ENCODE peak calls at places on chromosomes 13 and 19, in eight cellular contexts. D, C, O, Y, W, U, X and A are unnamed samples.

GRCh38 chr19:18796239-18796638 is 5.1 kb upstream of the COMP start:
- DNase-seq in O (no peak), C (no peak), U (no peak), W (no peak), Y (no peak), D (no peak), X (peak; percentile 57), A (no peak)

GRCh38 chr19:6837525-6837924 is 49.9 kb upstream of the ADGRE1 start:
- DNase-seq in W (no peak), X (no peak), U (no peak), D (no peak), O (no peak), Y (no peak), C (no peak), A (no peak)

GRCh38 chr13:94546071-94546839 is 49.7 kb downstream of the TGDS start:
- DNase-seq in U (no peak), C (no peak), Y (no peak), O (no peak), X (no peak), D (no peak), W (no peak), A (no peak)

GRCh38 chr13:30751183-30751933 is 16.0 kb downstream of the ALOX5AP start:
- DNase-seq in C (no peak), O (no peak), Y (no peak), D (no peak), X (no peak), W (no peak), U (no peak), A (no peak)

GRCh38 chr13:30123575-30123974 is 183.8 kb downstream of the KATNAL1 start:
- DNase-seq in Y (no peak), U (no peak), O (no peak), C (no peak), X (no peak), D (no peak), W (no peak), A (no peak)

GRCh38 chr13:44231786-44232516 is 141.7 kb upstream of the SERP2 start:
- DNase-seq in W (peak; percentile 87), Y (peak; percentile 27), O (no peak), U (peak; percentile 98), D (peak; percentile 69), C (peak; percentile 89), X (peak; percentile 95), A (no peak)

GRCh38 chr13:76350399-76350798 is 535.8 kb downstream of the KCTD12 start:
- DNase-seq in X (no peak), C (peak; percentile 75), W (peak; percentile 79), Y (no peak), D (no peak), U (peak; percentile 12), O (no peak), A (no peak)

GRCh38 chr13:24652346-24652745 is 27.9 kb upstream of the ATP12A start:
- DNase-seq in W (no peak), C (no peak), Y (no peak), U (no peak), D (no peak), O (no peak), X (no peak), A (no peak)

GRCh38 chr13:34864650-34865049 is 77.4 kb upstream of the NBEA start:
- DNase-seq in C (no peak), U (no peak), Y (no peak), W (no peak), D (peak; percentile 16), O (no peak), X (no peak), A (no peak)

GRCh38 chr13:102597029-102598015 is 536 bp downstream of the TPP2 start:
- DNase-seq in U (peak; percentile 7), X (peak; percentile 52), D (peak; percentile 32), W (peak; percentile 31), C (no peak), O (peak; percentile 33), Y (no peak), A (peak; percentile 72)

GRCh38 chr13:38012096-38012495 is 142.5 kb upstream of the TRPC4 start:
- DNase-seq in C (no peak), W (no peak), O (no peak), Y (no peak), X (no peak), D (no peak), U (no peak), A (no peak)

GRCh38 chr19:30391554-30392551 is 19.7 kb downstream of the ZNF536 start:
- DNase-seq in U (no peak), Y (no peak), X (no peak), W (peak; percentile 1), C (no peak), O (no peak), D (no peak), A (no peak)

GRCh38 chr13:43669101-43669500 is 117.7 kb downstream of the ENOX1 start:
- DNase-seq in X (no peak), C (no peak), W (no peak), Y (no peak), O (no peak), U (no peak), D (no peak), A (no peak)

GRCh38 chr13:29771247-29771646 is 79.2 kb downstream of the UBL3 start:
- DNase-seq in U (no peak), C (no peak), Y (no peak), D (no peak), W (peak; percentile 57), X (peak; percentile 48), O (no peak), A (no peak)

GRCh38 chr13:93233997-93234416 is 7.4 kb downstream of the GPC6 start:
- DNase-seq in Y (no peak), O (peak; percentile 70), W (no peak), U (no peak), X (no peak), C (no peak), D (no peak), A (no peak)

GRCh38 chr13:109900723-109901122 is 114.3 kb upstream of the IRS2 start:
- DNase-seq in C (no peak), U (no peak), O (no peak), Y (no peak), W (no peak), X (no peak), D (no peak), A (no peak)

GRCh38 chr19:5318306-5318705 is 22.3 kb downstream of the PTPRS start:
- DNase-seq in Y (no peak), C (no peak), W (no peak), U (no peak), O (no peak), D (no peak), X (no peak), A (no peak)

GRCh38 chr19:39531834-39532232 is 819 bp downstream of the EID2B start:
- DNase-seq in U (no peak), O (no peak), Y (no peak), W (no peak), C (no peak), X (peak; percentile 35), D (no peak), A (no peak)

GRCh38 chr13:56909896-56910600 is 230.7 kb upstream of the PRR20A start:
- DNase-seq in O (no peak), D (no peak), U (no peak), Y (peak; percentile 6), C (no peak), X (no peak), W (no peak), A (no peak)

GRCh38 chr19:55614711-55615552 is 9.4 kb downstream of the ZNF784 start:
- DNase-seq in O (no peak), Y (no peak), D (no peak), C (no peak), W (no peak), X (no peak), U (no peak), A (no peak)

DNA sequence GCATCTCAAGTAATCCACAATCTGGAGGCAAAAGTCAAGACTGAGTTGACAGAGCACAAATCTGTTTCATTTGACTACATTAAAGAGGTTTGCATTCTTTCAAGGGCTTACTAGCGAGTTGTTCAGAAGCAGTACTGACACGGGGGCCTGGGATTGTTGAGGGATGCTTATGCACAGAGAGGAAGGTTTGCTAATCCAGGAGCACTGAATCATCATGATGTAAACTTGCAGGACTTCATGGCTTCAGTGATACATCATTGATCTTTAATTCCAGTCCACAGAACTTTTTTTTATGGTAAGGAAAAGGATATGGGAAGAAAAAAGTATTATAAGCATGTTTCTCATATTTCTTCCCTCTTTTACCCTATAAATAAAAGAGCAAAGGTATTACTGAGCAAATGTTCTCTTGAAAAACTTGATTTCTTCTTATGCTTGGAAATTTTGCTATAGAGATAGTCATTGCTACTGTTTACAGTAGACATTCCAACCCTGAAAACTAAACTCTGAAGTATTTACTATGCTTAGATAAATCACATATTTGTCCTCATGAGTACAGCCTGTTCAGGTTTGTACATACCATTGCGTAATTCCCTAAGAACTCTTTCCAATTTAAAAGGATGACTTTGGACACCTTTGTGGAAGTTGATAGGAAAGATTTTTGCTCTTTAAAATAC is 65.8 kb upstream of the KPNA3 start:
- DNase-seq in W (peak; percentile 86), U (peak; percentile 95), C (peak; percentile 49), Y (no peak), O (no peak), X (peak; percentile 96), D (no peak), A (no peak)
- H3K27ac ChIP-seq in W (no peak overlapping the region), U (peak overlapping the region; percentile 90), C (peak overlapping the region; percentile 84), Y (no peak overlapping the region), O (no peak overlapping the region), X (peak overlapping the region; percentile 82), D (no peak overlapping the region), A (no peak overlapping the region)

GRCh38 chr19:53878786-53879144 is 3.2 kb upstream of the PRKCG start:
- DNase-seq in X (peak; percentile 42), U (peak; percentile 49), Y (no peak), C (no peak), D (no peak), W (no peak), O (no peak), A (no peak)
- H3K27ac ChIP-seq in X (no peak overlapping the region), U (peak overlapping the region; percentile 8), Y (peak overlapping the region; percentile 44), C (no peak overlapping the region), D (no peak overlapping the region), W (peak overlapping the region; percentile 4), O (peak overlapping the region; percentile 75), A (no peak overlapping the region)

GRCh38 chr19:10603873-10604459 is 16.9 kb upstream of the AP1M2 start:
- DNase-seq in X (no peak), U (peak; percentile 37), C (no peak), D (no peak), Y (no peak), W (no peak), O (no peak), A (no peak)
- H3K27ac ChIP-seq in X (no peak overlapping the region), U (peak overlapping the region; percentile 81), C (peak overlapping the region; percentile 93), D (peak overlapping the region; percentile 91), Y (peak overlapping the region; percentile 98), W (peak overlapping the region; percentile 92), O (no peak overlapping the region), A (peak overlapping the region; percentile 99)

DNA sequence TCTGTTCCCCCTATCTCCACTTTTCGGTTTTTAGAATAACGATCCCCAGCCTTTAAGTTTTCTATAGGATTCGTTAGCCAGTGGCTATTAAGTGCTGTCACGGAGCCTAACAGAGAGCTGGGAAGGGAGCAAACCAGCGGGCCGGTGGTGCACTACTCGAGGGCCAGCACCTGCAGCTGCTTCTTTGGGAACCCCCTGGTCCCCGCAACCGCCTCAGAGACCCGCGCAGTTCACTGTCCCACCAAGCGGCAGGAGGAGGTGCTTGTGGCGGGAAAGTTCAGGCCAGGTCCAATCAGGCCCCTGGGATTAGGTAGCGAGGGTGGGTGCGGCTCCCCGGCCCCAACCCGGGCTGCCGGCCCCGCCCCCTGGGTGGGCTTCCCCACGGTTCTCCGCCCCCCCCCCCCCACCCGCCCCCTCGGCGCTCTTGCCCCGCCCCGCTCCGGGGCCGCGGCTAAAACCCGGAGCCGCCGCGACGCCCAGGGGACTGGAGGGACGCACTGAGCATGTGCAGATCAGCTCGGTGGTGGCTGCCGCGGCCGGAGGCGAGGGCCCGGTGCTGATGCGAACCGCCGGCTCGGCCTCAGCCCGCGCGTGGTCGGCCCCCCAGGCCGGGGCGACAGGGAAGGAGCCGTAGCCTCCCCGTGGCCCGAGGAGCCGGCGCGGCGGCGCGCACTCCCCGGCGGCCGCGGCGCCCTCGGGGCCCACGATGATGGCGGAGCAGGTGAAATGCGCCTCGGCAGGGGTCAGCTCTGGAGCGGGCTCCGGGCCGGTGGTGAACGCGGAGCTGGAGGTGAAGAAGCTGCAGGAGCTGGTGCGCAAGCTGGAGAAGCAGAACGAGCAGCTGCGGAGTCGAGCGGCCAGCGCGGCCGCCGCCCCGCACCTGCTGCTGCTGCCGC is at the start of gene SLAIN1:
- DNase-seq in W (peak; percentile 28), U (peak; percentile 16), X (peak; percentile 46), Y (peak; percentile 84), D (peak; percentile 74), O (peak; percentile 72), C (peak; percentile 80), A (peak; percentile 94)
- H3K27ac ChIP-seq in W (no peak within 1 kb of the TSS), U (no peak within 1 kb of the TSS), X (no peak within 1 kb of the TSS), Y (peak within 1 kb of the TSS; percentile 62), D (peak within 1 kb of the TSS; percentile 66), O (peak within 1 kb of the TSS; percentile 82), C (peak within 1 kb of the TSS; percentile 88), A (peak within 1 kb of the TSS; percentile 8)